ENCODE peak calls at places on chromosomes 3 and 15, in seven cellular contexts. One of them, this sample, is unnamed. For H3K36me3, the result is how much of the 10 kb centered on the place peaks cover.

GRCh38 chr15:39461536-39462140 is 119.2 kb upstream of the THBS1 start:
- DNase-seq in fibroblast of lung: peak
- DNase-seq in neuronal stem cell: no peak
- DNase-seq in mammary epithelial cell: no peak
- DNase-seq in K562: no peak
- DNase-seq in colonic mucosa: no peak
- DNase-seq in IMR-90: no peak
- DNase-seq in this sample: no peak

GRCh38 chr15:69825941-69826817 is 271.5 kb downstream of the TLE3 start:
- DNase-seq in fibroblast of lung: no peak
- DNase-seq in neuronal stem cell: no peak
- DNase-seq in mammary epithelial cell: no peak
- DNase-seq in K562: no peak
- DNase-seq in colonic mucosa: no peak
- DNase-seq in IMR-90: no peak
- DNase-seq in this sample: no peak

GRCh38 chr15:98673133-98673532 is 24.8 kb downstream of the IGF1R start:
- DNase-seq in fibroblast of lung: no peak
- DNase-seq in neuronal stem cell: no peak
- DNase-seq in mammary epithelial cell: no peak
- DNase-seq in K562: no peak
- DNase-seq in colonic mucosa: no peak
- DNase-seq in IMR-90: no peak
- DNase-seq in this sample: no peak

GRCh38 chr3:177174607-177175006 is 22.7 kb downstream of the TBL1XR1 start:
- DNase-seq in fibroblast of lung: no peak
- DNase-seq in neuronal stem cell: no peak
- DNase-seq in mammary epithelial cell: no peak
- DNase-seq in K562: no peak
- DNase-seq in colonic mucosa: no peak
- DNase-seq in IMR-90: no peak
- DNase-seq in this sample: no peak

GRCh38 chr3:32296251-32297204 is 58.0 kb downstream of the CMTM8 start:
- DNase-seq in fibroblast of lung: peak
- DNase-seq in neuronal stem cell: peak
- DNase-seq in mammary epithelial cell: peak
- DNase-seq in K562: peak
- DNase-seq in colonic mucosa: peak
- DNase-seq in IMR-90: peak
- DNase-seq in this sample: peak

GRCh38 chr15:88016373-88016772 is 240.2 kb downstream of the NTRK3 start:
- DNase-seq in fibroblast of lung: no peak
- DNase-seq in neuronal stem cell: no peak
- DNase-seq in mammary epithelial cell: no peak
- DNase-seq in K562: no peak
- DNase-seq in colonic mucosa: no peak
- DNase-seq in IMR-90: no peak
- DNase-seq in this sample: no peak

GRCh38 chr3:13851091-13851849 is 28.6 kb downstream of the WNT7A start:
- DNase-seq in fibroblast of lung: no peak
- DNase-seq in neuronal stem cell: no peak
- DNase-seq in mammary epithelial cell: peak
- DNase-seq in K562: no peak
- DNase-seq in colonic mucosa: no peak
- DNase-seq in IMR-90: no peak
- DNase-seq in this sample: no peak

GRCh38 chr15:86183765-86184491 is 104.3 kb downstream of the AGBL1 start:
- DNase-seq in fibroblast of lung: peak
- DNase-seq in neuronal stem cell: no peak
- DNase-seq in mammary epithelial cell: no peak
- DNase-seq in K562: no peak
- DNase-seq in colonic mucosa: no peak
- DNase-seq in IMR-90: no peak
- DNase-seq in this sample: no peak

DNA sequence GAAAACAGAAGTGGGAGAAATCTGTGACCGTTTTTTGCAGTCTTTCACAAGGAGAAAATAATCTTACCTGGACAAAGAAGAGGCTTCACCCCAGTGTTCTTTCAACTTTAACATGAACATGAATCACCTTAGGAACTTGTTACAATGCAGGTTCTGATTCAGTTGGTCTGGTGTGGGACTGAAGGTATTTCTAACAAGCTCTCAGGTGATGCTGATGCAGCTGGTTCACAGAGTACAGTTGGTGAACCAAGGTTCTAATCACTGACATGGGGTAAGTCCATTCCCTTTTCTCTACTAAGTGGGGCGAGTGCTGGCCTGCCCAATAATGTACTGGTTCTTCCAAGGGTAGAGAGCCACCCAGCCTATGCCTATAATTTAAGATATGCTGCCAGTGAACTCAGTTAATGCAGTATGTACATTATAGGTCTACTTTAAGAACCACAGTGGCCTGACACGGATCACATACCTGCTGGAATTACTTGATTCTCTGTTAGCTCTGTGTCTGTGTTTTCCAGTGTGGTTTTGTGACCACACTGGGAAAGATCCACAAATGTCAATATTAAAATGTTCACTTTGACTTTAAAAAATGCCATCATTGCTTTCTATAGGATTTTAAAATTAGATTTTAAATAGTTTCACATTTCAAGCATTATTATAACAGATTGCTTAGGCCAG is 304.1 kb downstream of the ZNF621 start:
- DNase-seq in fibroblast of lung: no peak
- DNase-seq in neuronal stem cell: no peak
- DNase-seq in mammary epithelial cell: peak
- DNase-seq in K562: no peak
- DNase-seq in colonic mucosa: no peak
- DNase-seq in IMR-90: no peak
- DNase-seq in this sample: no peak
- H3K36me3 ChIP-seq in fibroblast of lung: under half
- H3K36me3 ChIP-seq in neuronal stem cell: under half
- H3K36me3 ChIP-seq in mammary epithelial cell: under half
- H3K36me3 ChIP-seq in K562: under half
- H3K36me3 ChIP-seq in colonic mucosa: under half
- H3K36me3 ChIP-seq in IMR-90: under half
- H3K36me3 ChIP-seq in this sample: under half

DNA sequence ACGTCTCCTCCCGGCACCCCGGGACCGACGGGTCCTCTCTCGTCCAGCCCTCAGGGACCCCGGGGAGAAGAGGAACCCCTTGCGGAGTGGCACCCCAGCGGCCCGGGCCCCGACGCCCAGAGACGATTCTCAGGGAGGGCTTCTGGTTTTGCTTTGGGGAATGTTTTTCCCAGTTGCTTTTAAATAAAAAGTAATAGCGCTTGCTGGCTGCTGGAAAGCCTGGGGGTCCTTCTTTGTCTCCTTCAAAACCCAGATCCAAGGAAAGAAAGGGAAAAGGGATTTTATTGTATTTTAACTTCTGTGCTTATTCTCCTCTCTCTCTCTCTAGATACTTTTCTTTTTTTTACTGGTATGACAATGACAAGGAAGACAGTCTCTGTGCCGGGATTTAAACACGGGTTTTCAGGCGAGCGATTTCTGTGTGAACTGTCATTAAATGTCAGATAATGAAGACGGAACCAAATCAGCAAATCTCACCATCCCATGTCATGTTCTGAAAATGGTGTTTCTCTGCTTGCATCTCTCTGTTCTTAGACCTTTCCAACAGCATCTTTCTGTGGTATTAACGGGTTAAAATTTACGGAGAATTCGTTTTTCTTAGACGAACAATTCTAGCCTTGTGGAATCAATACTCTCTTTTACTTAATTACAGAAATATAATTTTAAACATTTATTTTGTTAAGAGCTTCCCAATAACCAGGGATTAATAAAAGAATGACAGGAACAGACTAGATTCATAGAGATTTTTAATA is 556 bp upstream of the PCOLCE2 start:
- DNase-seq in fibroblast of lung: no peak
- DNase-seq in neuronal stem cell: no peak
- DNase-seq in mammary epithelial cell: no peak
- DNase-seq in K562: no peak
- DNase-seq in colonic mucosa: no peak
- DNase-seq in IMR-90: no peak
- DNase-seq in this sample: no peak
- H3K9ac ChIP-seq in fibroblast of lung: peak
- H3K9ac ChIP-seq in neuronal stem cell: no peak
- H3K9ac ChIP-seq in mammary epithelial cell: no peak
- H3K9ac ChIP-seq in K562: peak
- H3K9ac ChIP-seq in colonic mucosa: peak
- H3K9ac ChIP-seq in IMR-90: no peak
- H3K9ac ChIP-seq in this sample: peak

GRCh38 chr3:146532406-146532805 is 12.0 kb downstream of the PLSCR1 start:
- DNase-seq in fibroblast of lung: no peak
- DNase-seq in neuronal stem cell: no peak
- DNase-seq in mammary epithelial cell: no peak
- DNase-seq in K562: no peak
- DNase-seq in colonic mucosa: no peak
- DNase-seq in IMR-90: no peak
- DNase-seq in this sample: no peak

GRCh38 chr3:146528954-146529353 is 15.5 kb downstream of the PLSCR1 start:
- DNase-seq in fibroblast of lung: peak
- DNase-seq in neuronal stem cell: no peak
- DNase-seq in mammary epithelial cell: no peak
- DNase-seq in K562: no peak
- DNase-seq in colonic mucosa: no peak
- DNase-seq in IMR-90: peak
- DNase-seq in this sample: no peak

GRCh38 chr3:146524961-146525360 is 19.4 kb downstream of the PLSCR1 start:
- DNase-seq in fibroblast of lung: no peak
- DNase-seq in neuronal stem cell: no peak
- DNase-seq in mammary epithelial cell: no peak
- DNase-seq in K562: no peak
- DNase-seq in colonic mucosa: no peak
- DNase-seq in IMR-90: no peak
- DNase-seq in this sample: no peak

DNA sequence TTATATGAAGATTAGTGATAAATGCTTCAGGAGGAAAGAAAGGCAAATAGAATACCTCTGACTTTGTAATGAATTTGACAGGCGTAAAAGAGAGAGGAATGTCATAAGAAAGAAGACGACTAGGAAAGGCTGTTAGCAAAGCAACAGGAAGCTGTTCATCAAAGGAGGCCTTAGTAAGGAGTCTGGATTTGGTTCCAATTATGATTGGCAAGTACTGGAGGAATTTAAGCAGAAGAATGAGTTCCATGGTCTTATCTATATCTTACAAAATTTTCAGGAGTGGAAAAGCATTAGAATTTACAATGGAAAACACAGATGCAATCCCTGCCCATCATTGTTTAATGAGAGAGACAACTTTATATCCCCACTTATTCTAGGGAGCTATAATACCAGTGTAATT is 13.8 kb downstream of the PLSCR1 start:
- DNase-seq in fibroblast of lung: no peak
- DNase-seq in neuronal stem cell: no peak
- DNase-seq in mammary epithelial cell: no peak
- DNase-seq in K562: no peak
- DNase-seq in colonic mucosa: no peak
- DNase-seq in IMR-90: no peak
- DNase-seq in this sample: no peak
- H3K36me3 ChIP-seq in fibroblast of lung: under half
- H3K36me3 ChIP-seq in neuronal stem cell: under half
- H3K36me3 ChIP-seq in mammary epithelial cell: under half
- H3K36me3 ChIP-seq in K562: half or more
- H3K36me3 ChIP-seq in colonic mucosa: under half
- H3K36me3 ChIP-seq in IMR-90: under half
- H3K36me3 ChIP-seq in this sample: under half

DNA sequence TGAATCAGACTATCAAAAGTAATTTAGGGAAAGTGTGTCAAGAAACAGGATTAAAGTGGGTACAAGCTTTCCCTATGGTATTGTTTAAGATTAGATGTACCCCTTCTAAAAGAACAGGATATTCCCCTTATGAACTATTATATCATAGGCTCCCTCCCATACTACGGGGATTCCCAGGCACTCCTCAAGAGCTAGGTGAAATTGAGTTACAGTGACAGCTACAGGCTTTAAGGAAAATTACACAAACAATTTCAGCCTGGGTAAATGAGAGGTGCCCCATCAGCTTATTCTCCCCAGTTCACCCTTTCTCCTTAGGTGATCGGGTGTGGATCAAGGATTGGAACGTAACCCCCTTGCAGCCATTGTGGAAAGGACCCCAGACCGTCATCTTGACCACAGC is 240.8 kb upstream of the CNTN6 start:
- DNase-seq in fibroblast of lung: no peak
- DNase-seq in neuronal stem cell: no peak
- DNase-seq in mammary epithelial cell: peak
- DNase-seq in K562: no peak
- DNase-seq in colonic mucosa: no peak
- DNase-seq in IMR-90: no peak
- DNase-seq in this sample: no peak
- H3K9ac ChIP-seq in fibroblast of lung: no peak
- H3K9ac ChIP-seq in neuronal stem cell: no peak
- H3K9ac ChIP-seq in mammary epithelial cell: no peak
- H3K9ac ChIP-seq in K562: no peak
- H3K9ac ChIP-seq in colonic mucosa: no peak
- H3K9ac ChIP-seq in IMR-90: no peak
- H3K9ac ChIP-seq in this sample: no peak

This sample was measured in NT2/D1.